ENCODE peak calls at places on chromosomes 7 and 10, in five cellular contexts. M, W, C, A and L are unnamed samples.

GRCh38 chr10:48655426-48656240 is 29.0 kb upstream of the WDFY4 start:
- DNase-seq in W (peak), A (peak), M (peak), C (peak), L (peak)

GRCh38 chr7:106423111-106423510 is 138.3 kb upstream of the NAMPT start:
- DNase-seq in A (no peak), W (no peak), M (no peak), C (no peak), L (no peak)

GRCh38 chr10:21285742-21286311 is 239.7 kb downstream of the SKIDA1 start:
- DNase-seq in C (peak), A (no peak), M (no peak), W (peak), L (no peak)

GRCh38 chr7:43469051-43469450 is 113.9 kb upstream of the STK17A start:
- DNase-seq in A (no peak), C (no peak), M (no peak), W (no peak), L (no peak)

GRCh38 chr7:140175221-140176218 is 1.3 kb downstream of the KDM7A start:
- DNase-seq in W (peak), A (peak), C (peak), M (peak), L (peak)

GRCh38 chr10:90136731-90137316 is 435.4 kb downstream of the KIF20B start:
- DNase-seq in C (no peak), A (no peak), W (no peak), M (no peak), L (no peak)

GRCh38 chr7:158002486-158003080 is 585.0 kb downstream of the PTPRN2 start:
- DNase-seq in A (no peak), M (no peak), C (no peak), W (no peak), L (no peak)

GRCh38 chr10:15588635-15589081 is 131.1 kb downstream of the ITGA8 start:
- DNase-seq in W (no peak), A (no peak), C (no peak), M (no peak), L (no peak)

GRCh38 chr7:150408393-150409299 is 29.5 kb downstream of the ZNF775 start:
- DNase-seq in C (no peak), W (no peak), M (no peak), A (no peak), L (no peak)

GRCh38 chr7:92834661-92835139 is 1.7 kb downstream of the CDK6 start:
- DNase-seq in M (peak), W (peak), C (peak), A (no peak), L (peak)

GRCh38 chr10:79025113-79025832 is 43.5 kb upstream of the ZMIZ1 start:
- DNase-seq in M (no peak), C (no peak), A (peak), W (no peak), L (peak)

GRCh38 chr7:101518348-101518747 is 110.7 kb downstream of the MYL10 start:
- DNase-seq in C (peak), W (no peak), M (no peak), A (no peak), L (no peak)

GRCh38 chr10:14382022-14382421 is 51.3 kb upstream of the FRMD4A start:
- DNase-seq in M (no peak), C (no peak), A (no peak), W (no peak), L (no peak)

GRCh38 chr10:104483582-104483981 is 129.9 kb downstream of the CFAP58 start:
- DNase-seq in C (no peak), W (no peak), A (no peak), M (no peak), L (no peak)

GRCh38 chr7:150317748-150318444 is 5.3 kb upstream of the LRRC61 start:
- DNase-seq in M (no peak), W (no peak), A (no peak), C (no peak), L (no peak)

GRCh38 chr7:116984917-116985316 is 31.6 kb downstream of the ST7 start:
- DNase-seq in A (no peak), C (no peak), M (no peak), W (no peak), L (no peak)

GRCh38 chr7:151755131-151755787 is 121.7 kb downstream of the PRKAG2 start:
- DNase-seq in M (no peak), A (peak), C (peak), W (no peak), L (no peak)

GRCh38 chr7:132876576-132876975 is 205.3 kb downstream of the CHCHD3 start:
- DNase-seq in A (no peak), C (no peak), W (no peak), M (no peak), L (no peak)

GRCh38 chr7:149330914-149331567 is 69.0 kb downstream of the ZNF783 start:
- DNase-seq in C (no peak), W (peak), A (no peak), M (no peak), L (no peak)

GRCh38 chr7:85102813-85103350 is 84.0 kb downstream of the SEMA3D start:
- DNase-seq in C (no peak), M (no peak), W (no peak), A (no peak), L (no peak)

GRCh38 chr10:103678104-103678526 is 177.3 kb downstream of the SH3PXD2A start:
- DNase-seq in A (peak), W (no peak), M (peak), C (peak), L (peak)

GRCh38 chr10:113104071-113104470 is 154.0 kb downstream of the TCF7L2 start:
- DNase-seq in M (no peak), A (no peak), C (no peak), W (no peak), L (no peak)

GRCh38 chr7:74092964-74093339 is 9.3 kb downstream of the LIMK1 start:
- DNase-seq in A (peak), M (no peak), C (peak), W (peak), L (peak)

GRCh38 chr10:121303273-121303890 is 294.9 kb downstream of the FGFR2 start:
- DNase-seq in A (no peak), C (no peak), M (no peak), W (no peak), L (no peak)

GRCh38 chr7:38796636-38797501 is 112.1 kb downstream of the VPS41 start:
- DNase-seq in C (peak), A (peak), W (peak), M (peak), L (peak)

GRCh38 chr10:29634764-29635625 is at the start of gene SVIL:
- DNase-seq in M (no peak), C (peak), W (peak), A (peak), L (peak)

GRCh38 chr10:72663971-72664370 is 28.0 kb upstream of the MCU start:
- DNase-seq in M (no peak), W (no peak), A (no peak), C (no peak), L (no peak)

GRCh38 chr7:139340808-139341057 is 404 bp upstream of the FMC1 start:
- DNase-seq in C (no peak), W (no peak), A (no peak), M (no peak), L (no peak)

GRCh38 chr7:95609277-95609971 is 13.1 kb upstream of the PDK4 start:
- DNase-seq in C (peak), A (peak), W (no peak), M (peak), L (peak)

GRCh38 chr7:45024126-45024744 is 24.2 kb downstream of the CCM2 start:
- DNase-seq in W (peak), C (no peak), A (no peak), M (no peak), L (no peak)

GRCh38 chr7:155713382-155713781 is 68.9 kb downstream of the RBM33 start:
- DNase-seq in W (no peak), C (no peak), M (peak), A (no peak), L (no peak)

GRCh38 chr7:103117016-103117415 is 31.9 kb downstream of the NAPEPLD start:
- DNase-seq in C (no peak), W (no peak), A (no peak), M (no peak), L (no peak)

GRCh38 chr10:21587391-21587790 is 53.4 kb downstream of the MLLT10 start:
- DNase-seq in M (no peak), A (no peak), W (no peak), C (no peak), L (no peak)

GRCh38 chr7:93910076-93910994 is 4.0 kb downstream of the GNGT1 start:
- DNase-seq in A (peak), M (no peak), C (peak), W (no peak), L (no peak)

GRCh38 chr10:120599202-120599724 is 142.2 kb downstream of the PLPP4 start:
- DNase-seq in M (no peak), A (no peak), C (no peak), W (no peak), L (no peak)

GRCh38 chr7:33932832-33933468 is 27.6 kb downstream of the BMPER start:
- DNase-seq in C (peak), A (peak), W (peak), M (peak), L (peak)
- H3K27ac ChIP-seq in C (no peak), A (peak), W (peak), M (peak), L (no peak)

GRCh38 chr10:70404906-70405824 is 1.2 kb downstream of the EIF4EBP2 start:
- DNase-seq in C (peak), M (peak), A (peak), W (peak), L (peak)

GRCh38 chr10:70399177-70399576 is 4.8 kb upstream of the EIF4EBP2 start:
- DNase-seq in A (no peak), W (no peak), C (no peak), M (no peak), L (no peak)

GRCh38 chr10:70404036-70404905 is at the start of gene EIF4EBP2:
- DNase-seq in C (peak), W (peak), M (peak), A (peak), L (peak)

DNA sequence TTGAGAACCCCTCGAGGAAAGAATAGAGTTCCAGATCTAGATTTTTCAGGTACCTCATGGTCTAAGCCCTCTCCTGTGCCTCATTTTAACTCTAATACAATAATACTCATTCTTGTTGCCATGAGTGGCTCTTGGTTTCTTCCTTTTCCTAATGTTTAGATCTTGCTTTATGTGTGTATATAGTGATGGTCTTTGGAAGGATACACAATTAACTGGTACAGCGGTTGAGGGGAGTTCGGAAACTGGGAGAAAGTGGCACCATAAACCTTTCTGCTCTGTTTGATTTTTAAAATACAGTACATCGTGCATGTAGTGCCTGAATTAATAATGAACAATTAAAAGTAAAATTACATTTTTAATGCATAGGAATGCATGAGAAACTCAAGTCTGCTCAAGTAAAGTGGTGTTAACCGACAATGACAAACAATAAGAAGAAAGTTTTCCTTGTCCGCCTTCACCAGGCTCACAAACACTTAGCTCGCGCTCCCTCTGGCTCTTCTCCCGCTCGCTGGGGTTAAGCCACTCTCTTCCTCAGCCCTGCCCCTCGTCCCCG is 386 bp upstream of the EIF4EBP2 start:
- DNase-seq in M (no peak), A (no peak), W (no peak), C (no peak), L (no peak)
- H3K4me3 ChIP-seq in M (peak), A (peak), W (peak), C (no peak), L (peak)

DNA sequence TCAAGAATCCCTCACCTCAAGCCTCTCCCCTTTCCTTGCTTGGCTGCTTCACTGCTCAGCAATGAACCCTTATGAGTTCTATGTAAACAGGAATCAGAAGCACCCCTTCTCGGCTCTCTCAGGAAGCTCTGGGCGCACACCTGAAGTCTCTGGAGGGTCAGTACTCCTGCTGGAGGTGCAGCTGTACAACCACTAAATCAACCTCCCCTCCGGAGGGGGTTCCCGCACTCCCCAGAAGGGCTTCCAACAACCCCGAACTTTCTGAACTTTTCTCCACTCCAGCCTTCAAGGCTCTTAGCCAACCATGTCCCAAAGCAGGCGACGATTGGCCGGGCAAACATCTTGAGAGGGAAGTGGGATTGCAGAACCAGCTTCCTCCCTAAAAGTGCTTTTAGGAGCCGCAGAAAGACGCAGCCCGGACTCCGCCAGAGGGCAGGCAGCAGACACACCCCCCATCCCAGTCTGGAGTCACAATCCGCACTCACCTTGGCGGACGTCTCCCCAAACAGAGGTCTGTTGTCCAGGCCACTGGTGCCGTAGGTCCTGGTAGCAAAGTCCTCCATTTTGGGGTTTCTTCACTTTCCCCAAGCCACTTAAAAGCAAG is 489 bp downstream of the TMEM243 start:
- DNase-seq in A (peak), C (peak), M (peak), W (peak), L (peak)
- H3K27ac ChIP-seq in A (peak), C (peak), M (peak), W (peak), L (peak)

GRCh38 chr7:1122832-1123501 is 35.1 kb downstream of the GPER1 start:
- DNase-seq in M (no peak), A (no peak), W (no peak), C (peak), L (no peak)

GRCh38 chr7:1125603-1125969 is 34.4 kb downstream of the ZFAND2A start:
- DNase-seq in A (no peak), C (peak), M (no peak), W (no peak), L (no peak)

GRCh38 chr7:1123721-1124120 is 35.8 kb downstream of the GPER1 start:
- DNase-seq in A (peak), M (peak), C (peak), W (no peak), L (peak)

GRCh38 chr7:1124816-1125602 is 35.0 kb downstream of the ZFAND2A start:
- DNase-seq in M (peak), A (peak), W (no peak), C (peak), L (no peak)

DNA sequence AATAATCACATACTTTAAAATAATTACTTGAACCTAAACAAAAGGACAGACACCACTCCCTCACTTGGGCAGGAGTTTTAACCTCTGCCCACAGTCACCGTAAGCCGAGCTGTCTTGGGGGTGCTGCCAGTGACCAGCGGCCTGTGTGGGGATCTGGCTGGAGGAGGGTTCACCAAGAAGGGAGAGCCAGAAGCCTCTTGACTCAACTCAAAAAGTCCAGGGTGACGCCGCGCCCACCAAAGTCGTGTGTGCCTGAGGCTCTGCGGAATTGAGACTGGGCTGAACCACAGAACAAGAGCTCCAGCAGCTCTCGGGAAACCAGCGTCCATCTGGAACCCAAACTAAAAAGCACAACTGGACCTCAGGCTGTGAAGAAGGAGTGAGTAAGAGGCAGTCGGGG is 35.8 kb downstream of the ZFAND2A start:
- DNase-seq in W (no peak), C (peak), M (no peak), A (peak), L (no peak)
- H3K4me3 ChIP-seq in W (no peak), C (no peak), M (peak), A (peak), L (peak)

DNA sequence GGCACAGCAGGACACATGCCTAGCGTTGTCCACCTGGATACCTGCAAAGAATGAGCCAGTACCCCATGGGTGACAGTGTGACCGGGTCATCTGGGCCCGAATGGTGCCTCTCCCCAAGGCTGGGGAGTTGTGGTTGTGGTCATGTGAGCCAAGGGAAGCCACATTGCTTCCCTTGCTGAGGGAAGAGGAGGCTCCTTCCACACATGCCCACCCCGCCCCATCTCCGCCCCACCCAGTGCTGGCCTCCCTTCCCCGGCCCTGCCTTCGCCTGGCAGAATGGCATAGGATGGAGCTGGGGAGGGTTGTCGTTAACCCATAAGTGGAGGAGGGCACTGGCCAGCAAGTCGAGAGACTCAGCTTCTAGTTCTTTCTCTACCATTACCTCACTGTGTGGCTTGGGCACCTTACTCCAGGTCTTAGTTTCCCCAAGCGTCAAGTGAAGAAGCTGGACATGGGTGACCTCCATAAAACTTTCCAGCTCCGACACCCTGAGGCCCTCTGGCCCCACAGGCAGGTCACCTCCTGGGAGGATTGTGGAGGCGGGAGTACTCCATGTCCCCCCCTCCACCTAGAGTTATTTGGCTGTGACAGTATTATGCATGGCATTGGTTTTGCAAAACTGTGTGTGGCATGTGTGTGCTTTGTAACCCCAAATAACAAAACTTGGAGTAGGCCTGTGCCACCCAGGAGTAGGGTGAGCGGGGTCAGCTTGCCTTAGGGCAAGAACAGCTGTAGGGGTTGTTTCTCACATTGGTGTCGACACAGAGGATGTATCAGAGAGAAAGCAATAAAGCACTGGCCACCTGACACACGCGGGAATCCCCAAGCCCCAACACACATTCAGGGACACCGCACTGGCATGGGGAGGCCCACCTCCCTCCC is 90.5 kb upstream of the MACROH2A2 start:
- DNase-seq in C (no peak), W (no peak), M (no peak), A (no peak), L (no peak)
- H3K27ac ChIP-seq in C (no peak), W (no peak), M (no peak), A (no peak), L (no peak)

GRCh38 chr10:62813981-62814380 is 2.2 kb downstream of the EGR2 start:
- DNase-seq in M (no peak), A (no peak), W (no peak), C (no peak), L (no peak)
- H3K4me3 ChIP-seq in M (no peak), A (no peak), W (no peak), C (no peak), L (no peak)

GRCh38 chr10:132451506-132452215 is 54.7 kb downstream of the PWWP2B start:
- DNase-seq in W (peak), M (peak), A (no peak), C (no peak), L (no peak)
- H3K27ac ChIP-seq in W (no peak), M (peak), A (no peak), C (no peak), L (no peak)

GRCh38 chr10:62441953-62442352 is 67.8 kb downstream of the ZNF365 start:
- DNase-seq in C (no peak), M (no peak), A (no peak), W (no peak), L (no peak)
- H3K4me3 ChIP-seq in C (no peak), M (no peak), A (no peak), W (no peak), L (no peak)